ENCODE peak calls at places on chromosomes 3 and 15, in five cellular contexts. One of them, this sample, is unnamed.

GRCh38 chr3:133292251-133292650 is 107.6 kb upstream of the BFSP2 start:
- DNase-seq in H9: no peak
- DNase-seq in H1: no peak
- DNase-seq in trophoblast cell: no peak
- DNase-seq in neuronal stem cell: no peak
- DNase-seq in this sample: no peak

GRCh38 chr3:145857956-145858355 is 303.0 kb downstream of the PLOD2 start:
- DNase-seq in H1: no peak
- DNase-seq in H9: no peak
- DNase-seq in trophoblast cell: no peak
- DNase-seq in neuronal stem cell: no peak
- DNase-seq in this sample: no peak

GRCh38 chr15:28886431-28887343 is 913 bp downstream of the APBA2 start:
- DNase-seq in neuronal stem cell: no peak
- DNase-seq in trophoblast cell: no peak
- DNase-seq in H1: no peak
- DNase-seq in H9: no peak
- DNase-seq in this sample: no peak

GRCh38 chr15:35911052-35911780 is 365.3 kb upstream of the DPH6 start:
- DNase-seq in trophoblast cell: no peak
- DNase-seq in H1: no peak
- DNase-seq in neuronal stem cell: no peak
- DNase-seq in H9: no peak
- DNase-seq in this sample: no peak

GRCh38 chr3:12004741-12005513 is 739 bp downstream of the SYN2 start:
- DNase-seq in neuronal stem cell: peak; percentile 21
- DNase-seq in H1: peak; percentile 71
- DNase-seq in trophoblast cell: no peak
- DNase-seq in H9: peak; percentile 58
- DNase-seq in this sample: no peak

GRCh38 chr3:195004512-195005250 is 266.3 kb downstream of the XXYLT1 start:
- DNase-seq in trophoblast cell: no peak
- DNase-seq in H9: no peak
- DNase-seq in H1: peak; percentile 22
- DNase-seq in neuronal stem cell: no peak
- DNase-seq in this sample: no peak

GRCh38 chr3:179929091-179929529 is 107.6 kb downstream of the PEX5L start:
- DNase-seq in trophoblast cell: peak; percentile 24
- DNase-seq in H9: peak; percentile 44
- DNase-seq in neuronal stem cell: peak; percentile 71
- DNase-seq in H1: peak; percentile 71
- DNase-seq in this sample: peak; percentile 60

GRCh38 chr3:43389388-43390254 is 103.3 kb downstream of the SNRK start:
- DNase-seq in H9: no peak
- DNase-seq in trophoblast cell: no peak
- DNase-seq in H1: no peak
- DNase-seq in neuronal stem cell: no peak
- DNase-seq in this sample: peak; percentile 88

GRCh38 chr3:97958396-97958795 is 13.8 kb downstream of the RIOX2 start:
- DNase-seq in trophoblast cell: no peak
- DNase-seq in neuronal stem cell: no peak
- DNase-seq in H1: no peak
- DNase-seq in H9: no peak
- DNase-seq in this sample: peak; percentile 52

GRCh38 chr15:72135719-72136118 is 17.5 kb downstream of the SENP8 start:
- DNase-seq in neuronal stem cell: no peak
- DNase-seq in H1: no peak
- DNase-seq in H9: no peak
- DNase-seq in trophoblast cell: no peak
- DNase-seq in this sample: peak; percentile 29

GRCh38 chr15:70762469-70763119 is 764 bp downstream of the UACA start:
- DNase-seq in trophoblast cell: no peak
- DNase-seq in H9: peak; percentile 43
- DNase-seq in H1: peak; percentile 67
- DNase-seq in neuronal stem cell: peak; percentile 38
- DNase-seq in this sample: peak; percentile 75
- H4K91ac ChIP-seq in trophoblast cell: peak overlapping the region; percentile 32
- H4K91ac ChIP-seq in H9: no peak overlapping the region
- H4K91ac ChIP-seq in H1: no peak overlapping the region
- H4K91ac ChIP-seq in neuronal stem cell: no peak overlapping the region
- H4K91ac ChIP-seq in this sample: peak overlapping the region; percentile 90

GRCh38 chr3:141412087-141412935 is 44.0 kb downstream of the ZBTB38 start:
- DNase-seq in trophoblast cell: peak; percentile 51
- DNase-seq in H1: no peak
- DNase-seq in H9: no peak
- DNase-seq in neuronal stem cell: no peak
- DNase-seq in this sample: peak; percentile 96
- H4K91ac ChIP-seq in trophoblast cell: peak overlapping the region; percentile 28
- H4K91ac ChIP-seq in H1: no peak overlapping the region
- H4K91ac ChIP-seq in H9: no peak overlapping the region
- H4K91ac ChIP-seq in neuronal stem cell: no peak overlapping the region
- H4K91ac ChIP-seq in this sample: peak overlapping the region; percentile 96

GRCh38 chr15:62977952-62978811 is 64.4 kb upstream of the TPM1 start:
- DNase-seq in trophoblast cell: peak; percentile 87
- DNase-seq in H1: no peak
- DNase-seq in neuronal stem cell: no peak
- DNase-seq in H9: no peak
- DNase-seq in this sample: peak; percentile 44
- H4K91ac ChIP-seq in trophoblast cell: peak overlapping the region; percentile 86
- H4K91ac ChIP-seq in H1: no peak overlapping the region
- H4K91ac ChIP-seq in neuronal stem cell: no peak overlapping the region
- H4K91ac ChIP-seq in H9: no peak overlapping the region
- H4K91ac ChIP-seq in this sample: peak overlapping the region; percentile 76

DNA sequence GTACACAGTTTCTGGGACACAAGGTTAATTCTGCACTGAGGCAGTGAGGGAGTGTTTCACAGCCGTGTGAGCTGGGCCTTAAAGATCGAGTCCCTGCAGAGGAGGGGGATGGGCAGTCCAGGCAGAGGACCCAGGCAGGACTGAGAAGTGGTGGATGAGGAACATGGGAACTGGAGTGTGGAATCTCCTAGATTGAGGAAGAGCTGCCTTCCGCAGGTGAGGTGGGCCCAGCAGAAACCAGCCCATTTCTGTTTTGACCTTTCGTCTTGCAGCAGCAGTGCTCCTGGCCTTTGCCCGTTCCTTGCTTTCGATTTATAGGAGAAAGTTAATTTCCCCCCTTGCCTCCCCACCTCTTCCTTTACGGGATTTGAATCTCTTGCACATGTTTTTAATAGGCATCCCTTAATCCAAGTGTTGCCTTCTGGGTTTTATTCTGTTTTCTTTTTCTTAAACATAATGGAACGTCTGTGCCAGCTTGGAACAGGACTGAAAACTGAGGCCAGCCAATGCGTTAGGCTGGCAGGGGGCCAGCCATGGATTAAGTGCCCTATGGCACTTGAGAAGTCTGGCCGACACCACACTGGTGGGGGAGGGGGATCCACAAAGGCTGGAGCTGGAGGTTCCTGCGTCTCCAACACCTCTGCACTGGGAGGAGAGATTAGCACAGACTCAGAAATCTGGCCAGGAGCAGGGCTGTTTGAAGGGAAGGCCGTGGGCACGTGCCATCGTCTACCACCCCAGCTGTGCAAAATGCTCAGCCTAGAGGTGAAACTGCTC is 78.1 kb downstream of the AAGAB start:
- DNase-seq in neuronal stem cell: no peak
- DNase-seq in H1: no peak
- DNase-seq in H9: no peak
- DNase-seq in trophoblast cell: no peak
- DNase-seq in this sample: no peak
- H4K91ac ChIP-seq in neuronal stem cell: no peak overlapping the region
- H4K91ac ChIP-seq in H1: no peak overlapping the region
- H4K91ac ChIP-seq in H9: no peak overlapping the region
- H4K91ac ChIP-seq in trophoblast cell: peak overlapping the region; percentile 53
- H4K91ac ChIP-seq in this sample: peak overlapping the region; percentile 86

GRCh38 chr3:103787164-103787871 is 1352.5 kb downstream of the ZPLD1 start:
- DNase-seq in neuronal stem cell: no peak
- DNase-seq in trophoblast cell: no peak
- DNase-seq in H9: no peak
- DNase-seq in H1: no peak
- DNase-seq in this sample: no peak

GRCh38 chr3:103787879-103788278 is 1353.1 kb downstream of the ZPLD1 start:
- DNase-seq in H9: no peak
- DNase-seq in H1: no peak
- DNase-seq in trophoblast cell: no peak
- DNase-seq in neuronal stem cell: no peak
- DNase-seq in this sample: no peak

GRCh38 chr3:103796068-103796467 is 1361.3 kb downstream of the ZPLD1 start:
- DNase-seq in neuronal stem cell: no peak
- DNase-seq in H9: no peak
- DNase-seq in H1: no peak
- DNase-seq in trophoblast cell: no peak
- DNase-seq in this sample: no peak

GRCh38 chr3:103794656-103795055 is 1359.8 kb downstream of the ZPLD1 start:
- DNase-seq in H9: no peak
- DNase-seq in H1: no peak
- DNase-seq in neuronal stem cell: no peak
- DNase-seq in trophoblast cell: no peak
- DNase-seq in this sample: no peak

GRCh38 chr3:103791786-103792515 is 1357.1 kb downstream of the ZPLD1 start:
- DNase-seq in H1: no peak
- DNase-seq in H9: no peak
- DNase-seq in trophoblast cell: no peak
- DNase-seq in neuronal stem cell: no peak
- DNase-seq in this sample: no peak
- H4K91ac ChIP-seq in H1: no peak overlapping the region
- H4K91ac ChIP-seq in H9: no peak overlapping the region
- H4K91ac ChIP-seq in trophoblast cell: no peak overlapping the region
- H4K91ac ChIP-seq in neuronal stem cell: no peak overlapping the region
- H4K91ac ChIP-seq in this sample: no peak overlapping the region

This sample was measured in IMR-90.